ENCODE peak calls at places on chromosome 1, in seven cellular contexts. H is GM10248, U is BJ, F is lower leg skin, E is mammary epithelial cell, A is pancreas, Y is fibroblast of pulmonary artery. G is an unnamed sample.

GRCh38 chr1:43853161-43853921 is 80.3 kb upstream of the ARTN start:
- DNase-seq in H (peak), U (no peak), F (no peak), E (peak), A (peak), Y (peak), G (peak)

GRCh38 chr1:151711940-151712339 is 4.7 kb downstream of the CELF3 start:
- DNase-seq in H (no peak), U (no peak), F (no peak), E (no peak), A (no peak), Y (no peak), G (no peak)

GRCh38 chr1:93779540-93780121 is 98.0 kb upstream of the BCAR3 start:
- DNase-seq in H (no peak), U (peak), F (no peak), E (peak), A (no peak), Y (peak), G (peak)

GRCh38 chr1:24491577-24492360 is 10.9 kb upstream of the RCAN3 start:
- DNase-seq in H (no peak), U (no peak), F (peak), E (no peak), A (no peak), Y (no peak), G (no peak)

GRCh38 chr1:15843826-15844572 is 3.5 kb upstream of the SPEN start:
- DNase-seq in H (no peak), U (no peak), F (no peak), E (no peak), A (no peak), Y (no peak), G (no peak)

GRCh38 chr1:15151871-15152270 is 1.7 kb upstream of the TMEM51 start:
- DNase-seq in H (no peak), U (no peak), F (no peak), E (no peak), A (no peak), Y (no peak), G (no peak)

GRCh38 chr1:205959789-205960188 is 16.5 kb upstream of the SLC26A9 start:
- DNase-seq in H (no peak), U (no peak), F (no peak), E (no peak), A (no peak), Y (no peak), G (no peak)

GRCh38 chr1:220990417-220991337 is 111.4 kb downstream of the HLX start:
- DNase-seq in H (no peak), U (no peak), F (no peak), E (peak), A (no peak), Y (peak), G (peak)

GRCh38 chr1:153122831-153123421 is 9.6 kb upstream of the SPRR2F start:
- DNase-seq in H (peak), U (no peak), F (no peak), E (peak), A (peak), Y (no peak), G (peak)

GRCh38 chr1:234562336-234562735 is 47.6 kb downstream of the IRF2BP2 start:
- DNase-seq in H (no peak), U (no peak), F (peak), E (no peak), A (no peak), Y (no peak), G (no peak)

GRCh38 chr1:178418284-178418955 is 78.3 kb downstream of the CLEC20A start:
- DNase-seq in H (no peak), U (no peak), F (no peak), E (no peak), A (no peak), Y (no peak), G (no peak)
- TF ChIP-seq CTCF in H (no peak), U (no peak), F (no peak), E (no peak), A (no peak), Y (no peak), G (no peak)

GRCh38 chr1:51937112-51937511 is 53.4 kb downstream of the RAB3B start:
- DNase-seq in H (no peak), U (no peak), F (no peak), E (no peak), A (no peak), Y (no peak), G (no peak)

GRCh38 chr1:51942281-51942680 is 48.2 kb downstream of the RAB3B start:
- DNase-seq in H (no peak), U (no peak), F (no peak), E (no peak), A (no peak), Y (no peak), G (no peak)

GRCh38 chr1:51941528-51941927 is 49.0 kb downstream of the RAB3B start:
- DNase-seq in H (no peak), U (no peak), F (no peak), E (peak), A (no peak), Y (no peak), G (peak)

GRCh38 chr1:51936531-51936930 is 54.0 kb downstream of the RAB3B start:
- DNase-seq in H (no peak), U (no peak), F (no peak), E (no peak), A (no peak), Y (no peak), G (peak)
- TF ChIP-seq CTCF in H (no peak), U (peak), F (no peak), E (peak), A (no peak), Y (peak), G (peak)

GRCh38 chr1:223125249-223125648 is 17.8 kb downstream of the TLR5 start:
- DNase-seq in H (no peak), U (no peak), F (no peak), E (no peak), A (no peak), Y (no peak), G (no peak)

GRCh38 chr1:223129229-223129851 is 13.7 kb downstream of the TLR5 start:
- DNase-seq in H (peak), U (no peak), F (peak), E (no peak), A (peak), Y (peak), G (no peak)

GRCh38 chr1:223123238-223123976 is 19.6 kb downstream of the TLR5 start:
- DNase-seq in H (peak), U (no peak), F (peak), E (peak), A (peak), Y (peak), G (peak)
- TF ChIP-seq CTCF in H (peak), U (peak), F (no peak), E (peak), A (peak), Y (peak), G (peak)

GRCh38 chr1:200837931-200838571 is 34.7 kb upstream of the GPR25 start:
- DNase-seq in H (no peak), U (peak), F (no peak), E (no peak), A (no peak), Y (peak), G (peak)
- TF ChIP-seq CTCF in H (peak), U (peak), F (no peak), E (peak), A (peak), Y (peak), G (peak)

GRCh38 chr1:54887665-54888071 is 673 bp upstream of the DHCR24 start:
- DNase-seq in H (no peak), U (no peak), F (no peak), E (peak), A (no peak), Y (peak), G (peak)
- TF ChIP-seq CTCF in H (no peak), U (no peak), F (no peak), E (no peak), A (no peak), Y (no peak), G (no peak)

GRCh38 chr1:8163039-8163438 is 136.9 kb upstream of the ERRFI1 start:
- DNase-seq in H (no peak), U (no peak), F (no peak), E (no peak), A (no peak), Y (no peak), G (no peak)
- TF ChIP-seq CTCF in H (no peak), U (no peak), F (no peak), E (no peak), A (no peak), Y (no peak), G (no peak)

GRCh38 chr1:182069028-182069466 is 7.5 kb upstream of the ZNF648 start:
- DNase-seq in H (peak), U (no peak), F (no peak), E (peak), A (peak), Y (peak), G (peak)
- TF ChIP-seq CTCF in H (peak), U (peak), F (no peak), E (peak), A (peak), Y (peak), G (peak)

GRCh38 chr1:169610110-169610509 is 19.8 kb downstream of the SELP start:
- DNase-seq in H (no peak), U (no peak), F (no peak), E (no peak), A (no peak), Y (peak), G (no peak)

GRCh38 chr1:169620565-169620964 is 9.4 kb downstream of the SELP start:
- DNase-seq in H (no peak), U (no peak), F (no peak), E (no peak), A (no peak), Y (no peak), G (no peak)

GRCh38 chr1:169610858-169611257 is 19.1 kb downstream of the SELP start:
- DNase-seq in H (no peak), U (no peak), F (no peak), E (no peak), A (no peak), Y (no peak), G (peak)

GRCh38 chr1:169618367-169618766 is 11.6 kb downstream of the SELP start:
- DNase-seq in H (no peak), U (no peak), F (no peak), E (no peak), A (no peak), Y (peak), G (no peak)

DNA sequence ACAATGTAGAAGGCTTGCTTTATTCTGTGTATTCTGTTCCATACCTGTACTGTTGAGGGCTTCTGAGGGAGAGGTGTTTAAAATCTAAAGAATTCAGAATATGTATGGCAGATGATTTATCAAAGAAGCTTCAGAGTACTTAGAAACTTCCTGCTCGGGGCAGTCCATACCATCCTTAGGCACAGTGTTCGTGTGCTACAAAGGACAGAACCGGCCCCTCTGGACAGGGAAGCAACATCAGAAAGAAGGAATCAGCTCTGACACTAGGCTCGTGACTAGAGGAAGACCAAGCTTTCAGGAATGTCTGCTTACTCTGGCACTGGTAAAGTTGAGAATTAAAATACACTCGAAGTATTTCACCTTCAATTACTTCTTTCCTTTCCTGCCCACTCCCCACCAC is 14.1 kb downstream of the SELP start:
- DNase-seq in H (no peak), U (no peak), F (no peak), E (no peak), A (no peak), Y (no peak), G (no peak)
- TF ChIP-seq CTCF in H (no peak), U (no peak), F (no peak), E (no peak), A (no peak), Y (no peak), G (no peak)

DNA sequence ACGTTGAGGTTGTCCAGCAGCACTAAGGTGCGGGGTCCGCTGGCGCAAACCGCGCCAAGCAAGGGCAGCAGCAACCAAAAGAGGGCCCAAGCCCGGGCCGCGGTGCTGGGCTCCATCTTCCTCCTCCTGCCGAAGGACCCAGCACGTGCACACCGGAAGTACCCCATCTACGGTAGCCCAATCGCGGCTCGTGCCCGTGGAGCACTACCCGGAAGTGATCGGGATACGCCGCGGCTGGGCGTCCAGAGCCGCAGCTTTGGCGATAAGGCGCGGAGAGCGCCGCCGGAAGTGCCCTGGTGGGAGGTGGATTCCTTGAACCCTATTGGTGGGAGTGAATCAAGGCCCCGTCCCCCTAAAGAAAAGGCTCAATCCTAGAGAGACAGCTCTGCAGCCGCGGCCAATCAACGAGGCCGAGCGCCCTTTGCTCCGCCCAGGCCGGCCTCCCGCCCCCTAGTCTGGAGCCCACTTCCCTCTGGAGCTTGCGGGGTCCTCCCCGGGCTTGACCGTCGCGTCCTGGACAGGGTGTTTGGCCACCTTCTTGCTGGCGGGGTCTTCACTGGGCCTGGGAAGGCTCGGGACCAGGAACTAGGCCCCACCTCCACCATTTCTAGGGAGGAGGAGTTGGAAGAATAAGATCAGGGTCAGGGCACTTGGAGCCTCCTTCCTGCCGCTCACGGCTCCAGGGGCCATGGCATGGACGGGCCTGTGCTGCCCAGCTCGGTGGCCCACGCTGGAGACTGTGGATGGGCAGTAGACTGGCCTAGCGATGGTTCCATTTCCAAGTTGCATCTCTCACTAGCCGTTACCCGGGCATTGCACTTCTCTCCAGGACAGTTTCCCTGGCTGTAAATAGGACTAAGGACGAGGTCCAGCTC is at the start of gene DDOST:
- DNase-seq in H (peak), U (peak), F (peak), E (peak), A (peak), Y (peak), G (peak)
- TF ChIP-seq CTCF in H (no peak), U (peak), F (no peak), E (peak), A (peak), Y (peak), G (no peak)

GRCh38 chr1:247268390-247269045 is 12.6 kb downstream of the VN1R5 start:
- DNase-seq in H (no peak), U (no peak), F (no peak), E (no peak), A (no peak), Y (peak), G (no peak)
- TF ChIP-seq CTCF in H (no peak), U (no peak), F (no peak), E (no peak), A (no peak), Y (no peak), G (no peak)